ENCODE peak calls at places on chromosomes 11 and 22, in six cellular contexts. J, K, Z, Q, M and E are unnamed samples.

GRCh38 chr22:50274311-50274710 is 4.1 kb upstream of the MAPK11 start:
- DNase-seq in M (peak), Z (peak), Q (peak), J (no peak), K (no peak), E (no peak)

GRCh38 chr11:9601041-9601875 is 27.8 kb downstream of the WEE1 start:
- DNase-seq in K (no peak), M (peak), Q (peak), Z (peak), J (peak), E (no peak)

GRCh38 chr11:61356701-61357100 is 5.0 kb downstream of the CYB561A3 start:
- DNase-seq in Z (no peak), M (no peak), J (no peak), K (no peak), Q (no peak), E (no peak)

GRCh38 chr11:68047437-68048290 is 8.8 kb downstream of the TCIRG1 start:
- DNase-seq in K (no peak), Z (no peak), J (no peak), Q (no peak), M (no peak), E (no peak)

GRCh38 chr11:12818333-12819015 is 144.3 kb downstream of the TEAD1 start:
- DNase-seq in Z (no peak), Q (no peak), J (no peak), K (no peak), M (peak), E (peak)

GRCh38 chr22:43826142-43827093 is 14.3 kb upstream of the EFCAB6 start:
- DNase-seq in Z (no peak), K (no peak), M (no peak), J (no peak), Q (no peak), E (peak)

GRCh38 chr11:45245237-45246045 is 40.7 kb downstream of the SYT13 start:
- DNase-seq in K (no peak), Z (no peak), Q (no peak), M (no peak), J (no peak), E (no peak)

GRCh38 chr11:70763606-70764005 is 365.3 kb downstream of the CTTN start:
- DNase-seq in J (no peak), K (no peak), Z (no peak), M (no peak), Q (no peak), E (no peak)